ENCODE peak calls at places on chromosomes 7 and 10, in six cellular contexts. M, U, G, A, L and D are unnamed samples.

GRCh38 chr7:114903131-114903530 is 18.8 kb upstream of the MDFIC start:
- DNase-seq in G (no peak), M (no peak), U (no peak), L (no peak), A (no peak), D (no peak)

GRCh38 chr10:59266321-59266720 is 89.9 kb downstream of the PHYHIPL start:
- DNase-seq in A (no peak), G (no peak), M (no peak), L (no peak), U (peak; percentile 22), D (no peak)

GRCh38 chr7:892648-893593 is 16.6 kb downstream of the GET4 start:
- DNase-seq in G (no peak), M (no peak), L (no peak), A (no peak), U (no peak), D (no peak)

GRCh38 chr7:148877517-148877916 is 6.6 kb downstream of the EZH2 start:
- DNase-seq in A (no peak), L (no peak), M (no peak), U (no peak), G (no peak), D (no peak)

GRCh38 chr10:90276894-90277447 is 575.6 kb downstream of the KIF20B start:
- DNase-seq in U (no peak), G (no peak), M (no peak), L (peak; percentile 61), A (no peak), D (no peak)

GRCh38 chr10:43049081-43049551 is 27.8 kb upstream of the RET start:
- DNase-seq in A (no peak), L (no peak), M (no peak), U (no peak), G (no peak), D (no peak)

GRCh38 chr10:22684707-22685106 is 29.7 kb downstream of the PIP4K2A start:
- DNase-seq in A (no peak), U (no peak), M (no peak), G (no peak), L (no peak), D (no peak)

GRCh38 chr10:8059191-8059936 is 4.9 kb downstream of the GATA3 start:
- DNase-seq in A (no peak), U (peak; percentile 21), G (no peak), M (no peak), L (no peak), D (no peak)

GRCh38 chr7:155585532-155585895 is 39.2 kb upstream of the CNPY1 start:
- DNase-seq in A (no peak), L (no peak), M (no peak), G (no peak), U (no peak), D (no peak)

GRCh38 chr7:995571-995970 is 12.6 kb downstream of the CYP2W1 start:
- DNase-seq in L (no peak), U (no peak), G (no peak), A (no peak), M (no peak), D (no peak)

GRCh38 chr10:129758180-129758579 is 205.9 kb downstream of the EBF3 start:
- DNase-seq in U (no peak), L (no peak), G (no peak), A (no peak), M (no peak), D (no peak)

GRCh38 chr7:48042216-48042615 is 6.9 kb downstream of the C7orf57 start:
- DNase-seq in L (peak; percentile 46), M (no peak), A (no peak), G (no peak), U (no peak), D (no peak)

GRCh38 chr7:111076205-111076604 is 14.7 kb upstream of the LRRN3 start:
- DNase-seq in M (no peak), U (no peak), L (peak; percentile 98), A (no peak), G (no peak), D (no peak)

DNA sequence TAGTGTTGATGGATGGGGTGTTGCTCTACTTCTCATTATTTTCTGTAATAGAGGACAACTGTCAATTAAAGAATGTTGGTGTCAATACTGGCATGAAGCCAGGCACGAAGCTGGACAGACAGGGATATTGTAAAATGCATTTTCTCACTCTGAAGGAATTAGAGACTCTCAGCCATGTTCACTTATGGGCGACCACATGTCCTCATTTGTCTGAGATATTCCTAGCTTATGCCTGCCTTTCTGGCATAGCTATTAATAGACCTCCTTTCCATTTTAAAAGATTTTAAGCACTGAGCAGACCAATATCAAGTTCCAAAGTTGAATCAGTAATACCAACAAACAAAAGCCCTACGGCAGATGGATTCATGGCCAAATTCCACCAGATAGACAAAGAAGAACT is 589.9 kb downstream of the GRM8 start:
- DNase-seq in L (no peak), M (peak; percentile 24), G (no peak), U (no peak), A (no peak), D (no peak)
- TF ChIP-seq CTCF in L (no peak), M (no peak), G (no peak), U (no peak), A (no peak), D (no peak)

DNA sequence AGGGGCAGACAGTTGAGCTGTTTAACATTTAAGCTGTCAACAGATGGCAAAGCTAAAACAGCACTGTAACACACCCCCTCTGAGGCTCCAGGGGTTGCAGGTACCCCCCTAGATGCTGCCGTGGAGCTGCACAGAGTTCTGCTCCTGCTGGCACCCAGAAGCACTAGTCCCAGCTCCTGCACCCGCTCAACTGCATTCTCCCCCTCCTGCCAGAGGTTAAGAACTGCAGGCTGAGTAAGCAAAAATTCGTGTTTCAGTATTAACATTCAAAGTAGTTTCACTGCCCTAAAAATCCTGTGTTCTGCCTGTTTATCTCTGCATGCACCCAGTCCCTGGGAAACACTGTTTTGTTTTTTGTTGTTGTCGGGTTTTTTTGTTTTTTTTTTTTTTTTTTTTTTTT is 790.8 kb upstream of the KCND2 start:
- DNase-seq in U (peak; percentile 19), L (peak; percentile 2), M (peak; percentile 53), A (no peak), G (no peak), D (peak; percentile 1)
- TF ChIP-seq CTCF in U (peak; percentile 49), L (peak; percentile 42), M (peak; percentile 33), A (no peak), G (no peak), D (no peak)

DNA sequence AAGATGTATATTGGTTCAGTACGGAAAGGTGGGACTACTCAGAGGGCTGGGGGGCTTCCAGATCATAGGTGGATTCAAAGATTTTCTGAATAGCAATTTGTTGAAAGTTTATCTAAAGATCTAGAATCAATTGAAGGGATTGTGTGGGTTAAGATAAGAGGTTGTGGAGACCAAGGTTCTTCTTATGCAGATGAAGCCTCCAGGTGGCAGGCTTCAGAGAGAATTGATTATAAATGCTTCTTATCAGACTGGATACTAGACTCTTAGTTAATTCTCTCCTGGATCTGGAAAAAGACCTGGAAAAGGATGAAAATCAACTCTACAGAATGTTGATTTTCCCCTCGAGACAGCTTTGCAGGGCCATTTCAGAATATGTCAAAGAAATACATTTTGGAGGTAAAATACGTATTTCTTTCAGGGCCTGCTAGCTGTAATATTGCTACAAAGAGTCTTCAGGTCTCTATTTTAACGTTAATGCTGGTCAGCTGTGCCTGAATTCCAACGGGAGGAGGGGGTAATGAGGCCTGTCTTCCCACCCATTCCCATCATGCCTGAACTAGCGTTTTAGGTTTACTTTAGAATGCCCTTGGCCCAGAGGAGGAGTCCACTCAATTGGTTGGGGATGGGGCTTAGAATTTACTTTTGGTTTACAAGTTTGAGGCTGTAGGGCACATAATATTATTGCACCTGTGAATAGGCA is 12.8 kb upstream of the GPR15LG start:
- DNase-seq in L (no peak), U (no peak), A (no peak), G (no peak), M (no peak), D (no peak)
- TF ChIP-seq CTCF in L (no peak), U (no peak), A (no peak), G (no peak), M (no peak), D (no peak)

GRCh38 chr7:73840715-73841379 is 1.5 kb downstream of the METTL27 start:
- DNase-seq in L (no peak), M (peak; percentile 44), G (no peak), U (no peak), A (no peak), D (no peak)

GRCh38 chr7:73841689-73842247 is 548 bp downstream of the METTL27 start:
- DNase-seq in A (no peak), U (no peak), L (no peak), G (no peak), M (no peak), D (no peak)

GRCh38 chr7:73838642-73839041 is 3.7 kb downstream of the METTL27 start:
- DNase-seq in A (no peak), M (no peak), G (no peak), U (no peak), L (no peak), D (peak; percentile 72)

GRCh38 chr7:73839290-73839689 is 3.0 kb downstream of the METTL27 start:
- DNase-seq in M (no peak), L (no peak), U (no peak), G (no peak), A (no peak), D (no peak)

DNA sequence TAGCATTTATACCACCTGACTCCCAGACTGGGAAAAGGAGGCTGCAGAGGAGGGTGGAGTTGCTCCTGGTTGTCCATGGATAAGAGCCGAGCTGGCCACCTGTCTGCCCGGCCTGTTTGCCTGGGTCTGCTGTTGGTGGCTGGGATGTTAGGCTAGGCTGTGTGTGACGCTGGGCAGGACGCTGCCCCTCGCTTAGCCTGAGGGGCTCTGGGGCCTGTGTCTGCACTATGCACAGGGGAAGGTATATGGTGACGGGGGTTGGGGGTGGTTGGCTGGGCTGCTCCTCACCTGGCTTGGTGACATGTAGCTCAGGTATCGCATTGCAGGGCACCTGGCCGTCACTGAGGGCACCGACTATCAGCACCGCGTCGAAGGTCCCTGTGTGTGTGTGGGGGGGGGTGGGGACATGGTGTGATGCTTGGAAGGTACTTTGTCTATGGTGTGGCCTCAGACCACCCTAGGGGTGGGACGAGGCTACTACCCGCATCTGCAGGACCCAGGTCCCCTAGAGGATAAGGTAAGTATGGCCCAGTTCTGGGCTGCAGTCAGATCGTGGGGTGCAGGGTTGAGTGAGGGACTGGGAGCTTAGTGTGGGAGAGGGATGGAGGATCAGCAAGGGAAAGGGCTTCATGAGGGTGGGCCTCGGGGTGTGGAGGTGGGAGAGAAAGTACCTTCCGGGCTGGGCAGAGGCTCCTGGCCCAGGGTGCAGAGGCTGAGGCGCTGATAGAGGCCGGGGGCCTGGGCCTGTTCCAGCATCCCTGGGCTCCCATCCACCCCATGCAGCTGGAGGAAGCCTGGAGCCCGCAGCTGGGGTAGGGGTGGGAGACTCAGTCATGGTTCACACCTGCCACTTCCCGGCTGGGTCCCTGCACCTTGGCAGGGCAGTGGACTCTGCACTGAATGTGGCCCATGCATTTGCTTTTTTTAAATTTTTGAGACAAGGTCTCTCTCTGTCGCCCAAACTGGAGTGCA is 2.3 kb downstream of the METTL27 start:
- DNase-seq in M (no peak), A (no peak), G (no peak), L (no peak), U (no peak), D (no peak)
- TF ChIP-seq CTCF in M (peak; percentile 13), A (no peak), G (no peak), L (no peak), U (peak; percentile 49), D (no peak)